ENCODE peak calls at places on chromosomes 6 and 20, in four cellular contexts. One of them, this sample, is unnamed.

GRCh38 chr6:15096894-15097837 is 148.7 kb upstream of the JARID2 start:
- DNase-seq in WTC11: no peak
- DNase-seq in HepG2: no peak
- DNase-seq in GM12878: no peak
- DNase-seq in this sample: peak

GRCh38 chr6:2165216-2165725 is 80.1 kb downstream of the GMDS start:
- DNase-seq in GM12878: no peak
- DNase-seq in WTC11: no peak
- DNase-seq in HepG2: no peak
- DNase-seq in this sample: no peak

GRCh38 chr20:48983423-48984400 is 62.2 kb downstream of the ARFGEF2 start:
- DNase-seq in GM12878: no peak
- DNase-seq in HepG2: no peak
- DNase-seq in WTC11: no peak
- DNase-seq in this sample: peak

GRCh38 chr6:167699141-167700036 is 127.3 kb upstream of the AFDN start:
- DNase-seq in WTC11: no peak
- DNase-seq in GM12878: peak
- DNase-seq in HepG2: no peak
- DNase-seq in this sample: no peak

GRCh38 chr6:121520337-121521163 is 85.1 kb downstream of the GJA1 start:
- DNase-seq in HepG2: no peak
- DNase-seq in WTC11: no peak
- DNase-seq in GM12878: no peak
- DNase-seq in this sample: no peak

GRCh38 chr20:62316331-62317166 is 13.8 kb downstream of the ADRM1 start:
- DNase-seq in GM12878: no peak
- DNase-seq in HepG2: no peak
- DNase-seq in WTC11: no peak
- DNase-seq in this sample: no peak

GRCh38 chr6:168411130-168411529 is 29.9 kb upstream of the SMOC2 start:
- DNase-seq in GM12878: no peak
- DNase-seq in WTC11: no peak
- DNase-seq in HepG2: no peak
- DNase-seq in this sample: no peak

GRCh38 chr6:31826793-31827285 is 699 bp upstream of the HSPA1B start:
- DNase-seq in HepG2: no peak
- DNase-seq in WTC11: peak
- DNase-seq in GM12878: no peak
- DNase-seq in this sample: peak

GRCh38 chr6:151763303-151763702 is 44.2 kb upstream of the ESR1 start:
- DNase-seq in WTC11: no peak
- DNase-seq in GM12878: no peak
- DNase-seq in HepG2: peak
- DNase-seq in this sample: peak

GRCh38 chr6:334536-334935 is 42.2 kb downstream of the DUSP22 start:
- DNase-seq in HepG2: no peak
- DNase-seq in GM12878: no peak
- DNase-seq in WTC11: no peak
- DNase-seq in this sample: no peak

GRCh38 chr20:22315771-22316170 is 268.6 kb downstream of the FOXA2 start:
- DNase-seq in HepG2: no peak
- DNase-seq in GM12878: no peak
- DNase-seq in WTC11: no peak
- DNase-seq in this sample: no peak

GRCh38 chr6:52590634-52590985 is 13.8 kb upstream of the TRAM2 start:
- DNase-seq in HepG2: peak
- DNase-seq in GM12878: no peak
- DNase-seq in WTC11: no peak
- DNase-seq in this sample: no peak

GRCh38 chr6:43705996-43706395 is 18.4 kb upstream of the MRPS18A start:
- DNase-seq in WTC11: no peak
- DNase-seq in HepG2: no peak
- DNase-seq in GM12878: no peak
- DNase-seq in this sample: no peak

GRCh38 chr6:170032197-170032596 is 258.7 kb downstream of the DLL1 start:
- DNase-seq in HepG2: no peak
- DNase-seq in WTC11: peak
- DNase-seq in GM12878: no peak
- DNase-seq in this sample: no peak

GRCh38 chr6:166253277-166254229 is 54.6 kb downstream of the PRR18 start:
- DNase-seq in HepG2: no peak
- DNase-seq in GM12878: no peak
- DNase-seq in WTC11: peak
- DNase-seq in this sample: no peak

GRCh38 chr6:30955367-30956042 is 14.7 kb downstream of the MUCL3 start:
- DNase-seq in GM12878: peak
- DNase-seq in WTC11: peak
- DNase-seq in HepG2: no peak
- DNase-seq in this sample: peak

GRCh38 chr6:36364669-36365479 is 22.6 kb downstream of the ETV7 start:
- DNase-seq in HepG2: no peak
- DNase-seq in GM12878: no peak
- DNase-seq in WTC11: no peak
- DNase-seq in this sample: peak

GRCh38 chr20:22460803-22461202 is 123.6 kb downstream of the FOXA2 start:
- DNase-seq in WTC11: no peak
- DNase-seq in HepG2: no peak
- DNase-seq in GM12878: no peak
- DNase-seq in this sample: no peak

GRCh38 chr6:14401181-14401745 is 283.7 kb downstream of the CD83 start:
- DNase-seq in HepG2: no peak
- DNase-seq in WTC11: no peak
- DNase-seq in GM12878: no peak
- DNase-seq in this sample: no peak

GRCh38 chr6:38658768-38659167 is 19.0 kb upstream of the BTBD9 start:
- DNase-seq in HepG2: no peak
- DNase-seq in GM12878: no peak
- DNase-seq in WTC11: no peak
- DNase-seq in this sample: no peak

GRCh38 chr20:5156670-5157448 is 30.1 kb downstream of the CDS2 start:
- DNase-seq in GM12878: no peak
- DNase-seq in WTC11: no peak
- DNase-seq in HepG2: peak
- DNase-seq in this sample: no peak

GRCh38 chr20:3168079-3168828 is 5.1 kb downstream of the LZTS3 start:
- DNase-seq in WTC11: peak
- DNase-seq in HepG2: peak
- DNase-seq in GM12878: no peak
- DNase-seq in this sample: no peak

GRCh38 chr6:13614126-13614925 is 809 bp upstream of the NOL7 start:
- DNase-seq in WTC11: no peak
- DNase-seq in HepG2: peak
- DNase-seq in GM12878: no peak
- DNase-seq in this sample: no peak

GRCh38 chr6:55065020-55065419 is 109.3 kb upstream of the HCRTR2 start:
- DNase-seq in GM12878: no peak
- DNase-seq in WTC11: no peak
- DNase-seq in HepG2: no peak
- DNase-seq in this sample: no peak

GRCh38 chr6:114439414-114439813 is 96.6 kb upstream of the HS3ST5 start:
- DNase-seq in HepG2: no peak
- DNase-seq in GM12878: no peak
- DNase-seq in WTC11: no peak
- DNase-seq in this sample: no peak

GRCh38 chr6:15817100-15817499 is 154.3 kb upstream of the DTNBP1 start:
- DNase-seq in HepG2: no peak
- DNase-seq in GM12878: no peak
- DNase-seq in WTC11: no peak
- DNase-seq in this sample: no peak

GRCh38 chr6:15312500-15312899 is 66.6 kb downstream of the JARID2 start:
- DNase-seq in GM12878: no peak
- DNase-seq in HepG2: no peak
- DNase-seq in WTC11: no peak
- DNase-seq in this sample: no peak

GRCh38 chr6:3309391-3310050 is 50.8 kb downstream of the PSMG4 start:
- DNase-seq in GM12878: no peak
- DNase-seq in HepG2: no peak
- DNase-seq in WTC11: no peak
- DNase-seq in this sample: no peak

GRCh38 chr6:3911614-3912336 is 62.6 kb downstream of the FAM50B start:
- DNase-seq in HepG2: peak
- DNase-seq in GM12878: no peak
- DNase-seq in WTC11: no peak
- DNase-seq in this sample: peak

GRCh38 chr20:33664762-33665144 is 2.0 kb upstream of the ACTL10 start:
- DNase-seq in HepG2: no peak
- DNase-seq in GM12878: no peak
- DNase-seq in WTC11: no peak
- DNase-seq in this sample: peak

GRCh38 chr20:25623225-25623735 is 534 bp downstream of the NANP start:
- DNase-seq in HepG2: peak
- DNase-seq in WTC11: peak
- DNase-seq in GM12878: peak
- DNase-seq in this sample: peak

GRCh38 chr6:7528565-7528964 is 12.9 kb upstream of the DSP start:
- DNase-seq in WTC11: no peak
- DNase-seq in HepG2: no peak
- DNase-seq in GM12878: no peak
- DNase-seq in this sample: no peak

GRCh38 chr6:167567142-167568033 is 242.5 kb downstream of the TTLL2 start:
- DNase-seq in WTC11: no peak
- DNase-seq in HepG2: no peak
- DNase-seq in GM12878: no peak
- DNase-seq in this sample: no peak

GRCh38 chr6:43491750-43492661 is 14.6 kb downstream of the TJAP1 start:
- DNase-seq in GM12878: no peak
- DNase-seq in WTC11: no peak
- DNase-seq in HepG2: no peak
- DNase-seq in this sample: no peak

GRCh38 chr20:20547876-20548266 is 164.6 kb downstream of the RALGAPA2 start:
- DNase-seq in GM12878: no peak
- DNase-seq in HepG2: no peak
- DNase-seq in WTC11: no peak
- DNase-seq in this sample: no peak

DNA sequence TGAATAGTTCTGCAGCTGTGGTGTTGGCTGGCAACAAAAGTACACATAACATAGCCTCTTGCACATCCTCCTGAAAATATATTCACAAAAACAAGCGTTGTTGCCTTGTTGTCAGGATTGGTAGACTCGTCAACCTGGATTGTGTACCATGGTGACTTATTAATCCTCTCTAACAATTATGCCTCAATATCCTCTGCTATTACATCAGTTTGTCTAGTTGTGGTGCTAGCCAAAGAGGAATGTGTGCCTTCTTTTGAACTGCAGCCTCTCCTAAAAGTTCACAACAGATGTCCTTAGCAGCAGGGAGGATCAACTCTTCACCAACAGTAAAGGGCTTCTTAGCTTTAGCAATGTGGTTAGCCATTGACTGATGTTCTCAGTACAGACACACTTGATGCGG is 3.6 kb upstream of the SF3B5 start:
- DNase-seq in HepG2: no peak
- DNase-seq in WTC11: no peak
- DNase-seq in GM12878: no peak
- DNase-seq in this sample: no peak
- TF ChIP-seq CREM in HepG2: no peak
- TF ChIP-seq CREM in WTC11: no peak
- TF ChIP-seq CREM in GM12878: no peak
- TF ChIP-seq CREM in this sample: no peak

DNA sequence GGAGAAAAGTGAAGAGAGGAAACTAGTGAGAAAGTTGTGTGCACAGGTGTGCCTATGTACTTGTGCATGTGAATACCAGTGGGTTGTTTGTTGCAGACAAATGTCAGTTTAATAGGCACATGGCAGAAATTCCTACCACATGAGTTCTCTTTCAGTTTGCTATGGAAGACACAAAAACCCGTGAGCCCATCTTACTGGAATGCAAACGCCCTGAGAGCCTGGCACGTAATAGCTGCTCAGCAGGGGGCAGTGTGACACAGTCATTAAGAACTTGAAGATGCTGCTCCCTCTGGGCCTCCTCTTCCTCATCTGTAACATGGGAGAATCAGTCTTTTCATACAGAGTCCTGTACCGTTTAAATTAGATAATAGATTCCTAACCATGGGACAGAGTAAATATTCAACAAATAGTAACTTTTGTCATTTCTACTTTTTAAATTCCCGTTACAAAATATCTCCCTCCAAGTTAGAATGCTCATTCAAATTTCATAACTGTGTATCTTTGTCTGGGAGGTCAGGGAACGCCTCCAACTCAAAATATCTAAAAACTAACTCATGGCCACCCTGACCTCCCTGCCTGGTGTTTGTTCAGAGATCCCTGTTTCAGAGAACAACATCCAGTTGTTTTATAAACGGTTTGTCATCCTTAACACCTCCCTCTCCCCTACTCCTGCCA is 802.9 kb downstream of the MAFB start:
- DNase-seq in WTC11: peak
- DNase-seq in HepG2: peak
- DNase-seq in GM12878: no peak
- DNase-seq in this sample: peak
- TF ChIP-seq CREM in WTC11: no peak
- TF ChIP-seq CREM in HepG2: no peak
- TF ChIP-seq CREM in GM12878: no peak
- TF ChIP-seq CREM in this sample: no peak

GRCh38 chr6:73732845-73733675 is 37.1 kb downstream of the CD109 start:
- DNase-seq in GM12878: peak
- DNase-seq in WTC11: peak
- DNase-seq in HepG2: peak
- DNase-seq in this sample: peak
- TF ChIP-seq CREM in GM12878: no peak
- TF ChIP-seq CREM in WTC11: no peak
- TF ChIP-seq CREM in HepG2: no peak
- TF ChIP-seq CREM in this sample: no peak

DNA sequence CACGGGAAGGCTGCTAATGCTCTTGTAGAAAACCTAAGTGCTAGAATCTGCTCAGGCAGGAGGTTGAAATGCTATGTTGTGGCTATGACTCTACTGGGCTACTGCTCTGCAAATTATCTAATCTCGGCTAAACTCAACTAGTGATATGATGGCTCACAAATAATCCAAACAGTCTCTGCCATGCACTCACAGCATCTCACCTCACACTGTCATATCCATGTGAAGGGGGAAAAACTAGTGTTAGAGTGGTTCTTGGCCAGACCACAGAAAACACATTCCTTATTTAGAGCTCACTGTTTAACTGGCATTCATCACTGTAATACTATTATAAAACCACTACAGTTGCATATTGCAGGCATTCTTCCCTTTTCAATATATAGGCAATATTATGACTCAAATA is 81.8 kb upstream of the DST start:
- DNase-seq in HepG2: no peak
- DNase-seq in WTC11: no peak
- DNase-seq in GM12878: no peak
- DNase-seq in this sample: no peak
- TF ChIP-seq CREM in HepG2: no peak
- TF ChIP-seq CREM in WTC11: no peak
- TF ChIP-seq CREM in GM12878: no peak
- TF ChIP-seq CREM in this sample: no peak

GRCh38 chr20:55935448-55936221 is 69.7 kb downstream of the CBLN4 start:
- DNase-seq in HepG2: no peak
- DNase-seq in WTC11: no peak
- DNase-seq in GM12878: no peak
- DNase-seq in this sample: no peak
- TF ChIP-seq CREM in HepG2: no peak
- TF ChIP-seq CREM in WTC11: no peak
- TF ChIP-seq CREM in GM12878: no peak
- TF ChIP-seq CREM in this sample: no peak

This sample was measured in K562.